ENCODE peak calls at places on chromosomes 6 and 20, in seven cellular contexts. U is SK-N-SH, O is HCT116, H is HepG2, X is H1, T is K562, V is GM12878. K is an unnamed sample.

GRCh38 chr6:17086469-17086868 is 15.4 kb upstream of the STMND1 start:
- DNase-seq in U (peak; percentile 66), O (peak; percentile 75), H (peak; percentile 63), X (no peak), T (peak; percentile 52), V (no peak), K (no peak)

GRCh38 chr6:167827062-167827587 is 414 bp downstream of the AFDN start:
- DNase-seq in U (peak; percentile 84), O (no peak), H (no peak), X (no peak), T (peak; percentile 61), V (no peak), K (peak; percentile 59)

GRCh38 chr6:14743465-14744211 is 502.2 kb upstream of the JARID2 start:
- DNase-seq in U (no peak), O (peak; percentile 94), H (peak; percentile 21), X (no peak), T (peak; percentile 88), V (no peak), K (no peak)

GRCh38 chr20:48153523-48153922 is 368.2 kb upstream of the SULF2 start:
- DNase-seq in U (no peak), O (no peak), H (no peak), X (no peak), T (no peak), V (no peak), K (peak; percentile 20)

GRCh38 chr6:10433322-10433721 is 18.4 kb upstream of the TFAP2A start:
- DNase-seq in U (no peak), O (no peak), H (no peak), X (no peak), T (no peak), V (no peak), K (no peak)

GRCh38 chr20:10280016-10280908 is 61.6 kb downstream of the SNAP25 start:
- DNase-seq in U (no peak), O (no peak), H (no peak), X (no peak), T (no peak), V (no peak), K (no peak)

GRCh38 chr20:57133926-57134650 is 132.4 kb downstream of the BMP7 start:
- DNase-seq in U (no peak), O (no peak), H (no peak), X (no peak), T (no peak), V (no peak), K (no peak)

GRCh38 chr6:49653942-49654341 is 17.3 kb upstream of the RHAG start:
- DNase-seq in U (no peak), O (no peak), H (no peak), X (no peak), T (no peak), V (no peak), K (no peak)

GRCh38 chr6:150183105-150183504 is 40.3 kb downstream of the PPP1R14C start:
- DNase-seq in U (no peak), O (no peak), H (no peak), X (no peak), T (no peak), V (no peak), K (no peak)

GRCh38 chr20:20594171-20594530 is 118.3 kb downstream of the RALGAPA2 start:
- DNase-seq in U (peak; percentile 15), O (no peak), H (peak; percentile 39), X (no peak), T (peak; percentile 9), V (no peak), K (peak; percentile 65)

GRCh38 chr6:156634971-156635371 is 142.2 kb upstream of the ARID1B start:
- DNase-seq in U (no peak), O (no peak), H (no peak), X (no peak), T (no peak), V (no peak), K (no peak)

GRCh38 chr6:42407379-42407778 is 44.3 kb downstream of the TRERF1 start:
- DNase-seq in U (no peak), O (no peak), H (no peak), X (no peak), T (peak; percentile 61), V (no peak), K (no peak)

GRCh38 chr6:157989541-157990289 is 8.1 kb downstream of the SYNJ2 start:
- DNase-seq in U (peak; percentile 79), O (no peak), H (no peak), X (no peak), T (peak; percentile 64), V (no peak), K (peak; percentile 80)

GRCh38 chr6:79277109-79277508 is 42.6 kb upstream of the HMGN3 start:
- DNase-seq in U (no peak), O (no peak), H (no peak), X (no peak), T (no peak), V (no peak), K (no peak)

GRCh38 chr6:168386973-168387372 is 54.0 kb upstream of the SMOC2 start:
- DNase-seq in U (no peak), O (no peak), H (no peak), X (no peak), T (no peak), V (no peak), K (no peak)

GRCh38 chr6:108748063-108748462 is 100.2 kb upstream of the ARMC2 start:
- DNase-seq in U (no peak), O (no peak), H (no peak), X (no peak), T (no peak), V (no peak), K (no peak)

GRCh38 chr6:170019259-170020040 is 268.0 kb downstream of the ERMARD start:
- DNase-seq in U (no peak), O (no peak), H (no peak), X (no peak), T (no peak), V (no peak), K (no peak)

GRCh38 chr20:58650181-58650775 is 805 bp upstream of the STX16 start:
- DNase-seq in U (peak; percentile 78), O (no peak), H (no peak), X (no peak), T (no peak), V (no peak), K (no peak)

GRCh38 chr20:10555393-10555792 is 118.4 kb downstream of the JAG1 start:
- DNase-seq in U (no peak), O (no peak), H (no peak), X (no peak), T (no peak), V (no peak), K (no peak)

GRCh38 chr6:30583921-30584320 is 12.7 kb downstream of the ABCF1 start:
- DNase-seq in U (no peak), O (no peak), H (no peak), X (no peak), T (no peak), V (no peak), K (no peak)

GRCh38 chr6:134724653-134725340 is 225.1 kb downstream of the ALDH8A1 start:
- DNase-seq in U (no peak), O (no peak), H (no peak), X (no peak), T (no peak), V (no peak), K (no peak)

GRCh38 chr6:8084586-8084985 is 17.8 kb downstream of the EEF1E1 start:
- DNase-seq in U (no peak), O (no peak), H (peak; percentile 42), X (no peak), T (no peak), V (no peak), K (no peak)

GRCh38 chr6:153392156-153392555 is 261.1 kb upstream of the RGS17 start:
- DNase-seq in U (no peak), O (no peak), H (no peak), X (no peak), T (no peak), V (no peak), K (no peak)

GRCh38 chr6:44156494-44157151 is 2.0 kb upstream of the CAPN11 start:
- DNase-seq in U (no peak), O (no peak), H (peak; percentile 97), X (no peak), T (no peak), V (no peak), K (peak; percentile 47)

GRCh38 chr20:24681634-24682495 is 212.4 kb downstream of the SYNDIG1 start:
- DNase-seq in U (no peak), O (no peak), H (no peak), X (no peak), T (no peak), V (no peak), K (no peak)

GRCh38 chr20:58558483-58559367 is 43.5 kb upstream of the APCDD1L start:
- DNase-seq in U (no peak), O (no peak), H (no peak), X (no peak), T (no peak), V (no peak), K (no peak)

GRCh38 chr6:92114091-92114490 is 1305.3 kb downstream of the EPHA7 start:
- DNase-seq in U (no peak), O (no peak), H (no peak), X (no peak), T (no peak), V (no peak), K (no peak)

GRCh38 chr6:148358196-148358785 is 15.7 kb downstream of the SASH1 start:
- DNase-seq in U (no peak), O (no peak), H (no peak), X (no peak), T (no peak), V (no peak), K (no peak)

GRCh38 chr6:28395918-28396317 is 3.6 kb downstream of the ZSCAN12 start:
- DNase-seq in U (no peak), O (no peak), H (no peak), X (no peak), T (no peak), V (no peak), K (no peak)

GRCh38 chr6:1271071-1271763 is 40.7 kb upstream of the FOXQ1 start:
- DNase-seq in U (no peak), O (no peak), H (no peak), X (no peak), T (no peak), V (no peak), K (no peak)
- TF ChIP-seq JUND in U (no peak), O (no peak), H (no peak), X (no peak), T (no peak), V (no peak), K (no peak)

GRCh38 chr6:98212468-98212867 is 621.9 kb upstream of the POU3F2 start:
- DNase-seq in U (no peak), O (no peak), H (no peak), X (no peak), T (no peak), V (no peak), K (no peak)
- TF ChIP-seq JUND in U (no peak), O (no peak), H (no peak), X (no peak), T (no peak), V (no peak), K (no peak)

DNA sequence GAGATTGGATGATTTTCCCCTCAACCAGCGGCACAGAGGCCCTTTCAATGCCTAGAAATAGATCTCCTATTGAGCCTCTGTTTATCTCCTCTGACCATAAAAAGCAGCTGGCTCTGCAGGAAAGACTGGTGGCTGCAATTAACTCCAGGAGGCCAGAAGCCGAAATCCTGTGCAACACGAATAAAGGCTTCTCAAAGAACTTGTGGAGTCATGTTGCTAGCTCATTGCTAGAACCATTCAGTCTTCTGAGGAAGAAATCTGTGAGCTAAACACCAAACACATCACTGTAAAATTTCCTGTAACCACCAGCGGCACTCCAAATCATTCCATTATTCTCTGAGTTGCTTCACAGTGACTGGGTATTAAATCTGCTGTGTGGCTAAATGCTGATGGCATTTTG is 49.1 kb upstream of the TPD52L1 start:
- DNase-seq in U (no peak), O (no peak), H (no peak), X (no peak), T (peak; percentile 81), V (no peak), K (no peak)
- TF ChIP-seq JUND in U (no peak), O (no peak), H (no peak), X (no peak), T (no peak), V (no peak), K (no peak)

GRCh38 chr6:37600287-37600916 is 97.3 kb downstream of the MDGA1 start:
- DNase-seq in U (no peak), O (no peak), H (no peak), X (no peak), T (no peak), V (no peak), K (no peak)
- TF ChIP-seq JUND in U (no peak), O (no peak), H (no peak), X (no peak), T (no peak), V (no peak), K (no peak)

K was measured in T47D.